ENCODE peak calls at places on chromosomes 4 and X, in four cellular contexts. E, G, L and W are unnamed samples. For H3K27me3, the result is how much of the 10 kb centered on the place peaks cover.

GRCh38 chrX:148956352-148956751 is 455.9 kb downstream of the AFF2 start:
- DNase-seq in E (no peak), G (no peak), L (no peak), W (no peak)

GRCh38 chr4:123246085-123246484 is 150.5 kb upstream of the SPRY1 start:
- DNase-seq in E (no peak), G (no peak), L (no peak), W (no peak)

GRCh38 chr4:72931346-72931745 is 138.2 kb downstream of the COX18 start:
- DNase-seq in E (no peak), G (no peak), L (no peak), W (no peak)

GRCh38 chr4:105613326-105613725 is 60.9 kb downstream of the ARHGEF38 start:
- DNase-seq in E (no peak), G (no peak), L (no peak), W (no peak)

GRCh38 chr4:182175788-182176519 is 67.2 kb upstream of the TENM3 start:
- DNase-seq in E (no peak), G (no peak), L (no peak), W (no peak)

GRCh38 chr4:52100062-52100461 is 49.0 kb downstream of the SPATA18 start:
- DNase-seq in E (no peak), G (no peak), L (no peak), W (no peak)

GRCh38 chr4:65089666-65090065 is 580.6 kb downstream of the EPHA5 start:
- DNase-seq in E (no peak), G (no peak), L (no peak), W (no peak)

GRCh38 chrX:37378399-37378798 is 29.2 kb downstream of the PRRG1 start:
- DNase-seq in E (no peak), G (no peak), L (no peak), W (no peak)

GRCh38 chr4:84568496-84568895 is 14.4 kb upstream of the CDS1 start:
- DNase-seq in E (no peak), G (no peak), L (no peak), W (no peak)

GRCh38 chr4:166282081-166282770 is 409.2 kb downstream of the TLL1 start:
- DNase-seq in E (no peak), G (no peak), L (no peak), W (no peak)

GRCh38 chrX:17608898-17609297 is 128.4 kb upstream of the SCML1 start:
- DNase-seq in E (no peak), G (no peak), L (no peak), W (no peak)

GRCh38 chr4:150176559-150176958 is 98.3 kb downstream of the DCLK2 start:
- DNase-seq in E (no peak), G (no peak), L (no peak), W (no peak)

GRCh38 chr4:7004331-7004730 is 38.8 kb upstream of the TADA2B start:
- DNase-seq in E (no peak), G (peak), L (no peak), W (no peak)

GRCh38 chr4:88320780-88321373 is 36.5 kb upstream of the PPM1K start:
- DNase-seq in E (no peak), G (no peak), L (no peak), W (no peak)

GRCh38 chrX:69262036-69262905 is 97.0 kb upstream of the PJA1 start:
- DNase-seq in E (no peak), G (no peak), L (no peak), W (no peak)

GRCh38 chr4:127781303-127782024 is 658 bp upstream of the HSPA4L start:
- DNase-seq in E (peak), G (peak), L (no peak), W (no peak)

GRCh38 chr4:164648151-164648848 is 105.6 kb upstream of the SMIM31 start:
- DNase-seq in E (no peak), G (no peak), L (no peak), W (no peak)

GRCh38 chr4:26418107-26418506 is 72.2 kb downstream of the CCKAR start:
- DNase-seq in E (no peak), G (no peak), L (no peak), W (no peak)

GRCh38 chr4:40912455-40913055 is 162.8 kb downstream of the NSUN7 start:
- DNase-seq in E (no peak), G (no peak), L (no peak), W (no peak)
- H3K27ac ChIP-seq in E (no peak), G (no peak), L (no peak), W (no peak)

GRCh38 chrX:24718771-24719170 is 25.1 kb downstream of the POLA1 start:
- DNase-seq in E (no peak), G (no peak), L (no peak), W (no peak)

GRCh38 chrX:24720036-24720435 is 26.3 kb downstream of the POLA1 start:
- DNase-seq in E (no peak), G (no peak), L (no peak), W (no peak)
- H3K27me3 ChIP-seq in E (under half), G (under half), L (under half), W (under half)

GRCh38 chr4:83261307-83261706 is 23.3 kb downstream of the COQ2 start:
- DNase-seq in E (no peak), G (no peak), L (no peak), W (no peak)
- H3K27ac ChIP-seq in E (peak), G (no peak), L (no peak), W (no peak)

DNA sequence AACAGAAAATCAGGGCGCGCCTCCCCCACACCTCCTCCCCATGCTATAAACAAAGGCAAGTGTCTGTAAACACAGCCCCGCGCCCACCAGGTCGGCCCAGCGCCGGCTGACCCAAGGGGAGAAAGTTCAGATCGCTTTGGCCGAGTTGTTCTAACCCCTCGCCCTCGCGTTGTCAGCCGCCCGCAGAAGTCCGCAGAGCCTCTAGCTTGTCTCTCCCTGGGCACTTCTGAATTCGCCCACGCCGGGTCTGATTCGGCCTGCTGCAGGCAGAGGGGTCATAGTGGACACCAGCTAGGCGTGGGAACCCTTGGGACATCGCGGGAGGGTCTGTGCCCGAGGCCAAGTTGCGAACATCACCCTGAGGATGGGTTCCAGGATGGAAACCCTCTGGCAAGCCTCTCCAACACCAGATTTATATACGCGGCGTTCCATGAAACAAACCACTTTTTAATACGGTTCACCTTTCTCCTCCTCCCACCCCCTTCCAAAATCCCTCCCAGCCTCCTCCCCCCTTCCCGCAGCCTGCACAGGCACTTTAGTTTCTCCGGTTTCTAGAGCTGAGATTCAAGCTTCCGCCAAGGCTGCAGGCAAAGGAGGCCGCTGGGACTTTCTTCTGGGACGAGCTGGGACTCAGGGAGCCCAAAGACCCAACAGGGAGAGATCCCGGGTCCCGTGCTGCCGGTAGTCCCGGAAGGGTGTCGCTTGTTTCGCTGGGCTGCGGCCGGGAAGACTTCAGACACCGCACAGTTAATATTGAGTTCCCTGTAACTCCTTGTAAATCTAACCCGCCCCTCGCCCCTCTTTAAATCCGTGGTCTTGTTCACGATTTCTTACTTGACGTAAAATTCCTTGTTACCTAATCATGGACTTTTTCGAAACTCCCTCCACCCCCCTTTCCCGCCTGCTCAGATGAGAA is 4.7 kb downstream of the HAND2 start:
- DNase-seq in E (no peak), G (no peak), L (no peak), W (no peak)
- H3K27me3 ChIP-seq in E (half or more), G (under half), L (under half), W (half or more)

GRCh38 chr4:86587016-86587713 is 7.0 kb upstream of the PTPN13 start:
- DNase-seq in E (no peak), G (no peak), L (no peak), W (no peak)
- H3K27ac ChIP-seq in E (no peak), G (peak), L (no peak), W (no peak)

DNA sequence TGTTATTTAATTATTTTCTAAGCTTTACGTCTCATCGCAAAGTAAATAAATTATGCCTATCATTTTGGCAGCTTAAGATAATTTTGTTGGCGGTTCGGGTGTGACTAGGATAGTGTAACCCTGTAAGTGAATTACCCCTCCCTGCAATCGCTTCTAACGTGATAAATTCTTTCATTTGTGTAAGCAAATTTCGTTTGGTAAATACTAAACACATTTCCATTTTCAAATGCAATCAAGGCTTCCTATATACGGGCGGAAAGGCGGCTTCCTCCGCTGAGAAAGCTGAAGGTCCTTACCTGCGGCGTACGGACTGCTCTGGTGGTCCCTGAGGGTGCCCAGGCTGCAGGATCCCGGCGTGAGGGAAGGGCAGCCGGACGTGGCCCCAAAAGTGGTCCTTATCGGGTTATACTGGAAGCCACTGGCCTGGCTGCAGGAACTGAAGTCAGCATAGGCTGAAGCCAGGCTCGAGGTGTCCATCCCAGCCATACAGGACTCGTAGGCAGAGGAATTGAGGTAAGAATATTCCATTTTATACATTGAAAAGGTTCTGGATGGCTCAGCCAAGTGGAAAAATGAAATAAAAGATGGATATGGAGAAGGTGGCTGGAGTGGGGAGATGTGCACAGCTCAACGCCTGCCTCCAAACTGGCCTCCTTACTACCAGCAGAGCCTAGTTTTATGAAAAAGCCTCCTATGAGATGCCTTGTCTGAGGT is at the start of gene PHOX2B:
- DNase-seq in E (no peak), G (no peak), L (no peak), W (no peak)
- H3K27me3 ChIP-seq in E (half or more), G (under half), L (under half), W (under half)

GRCh38 chr4:41839945-41840854 is 91.7 kb upstream of the PHOX2B start:
- DNase-seq in E (no peak), G (no peak), L (no peak), W (no peak)
- H3K27ac ChIP-seq in E (no peak), G (no peak), L (no peak), W (no peak)

GRCh38 chrX:142204522-142205433 is at the start of gene MAGEC2:
- DNase-seq in E (no peak), G (no peak), L (no peak), W (no peak)

DNA sequence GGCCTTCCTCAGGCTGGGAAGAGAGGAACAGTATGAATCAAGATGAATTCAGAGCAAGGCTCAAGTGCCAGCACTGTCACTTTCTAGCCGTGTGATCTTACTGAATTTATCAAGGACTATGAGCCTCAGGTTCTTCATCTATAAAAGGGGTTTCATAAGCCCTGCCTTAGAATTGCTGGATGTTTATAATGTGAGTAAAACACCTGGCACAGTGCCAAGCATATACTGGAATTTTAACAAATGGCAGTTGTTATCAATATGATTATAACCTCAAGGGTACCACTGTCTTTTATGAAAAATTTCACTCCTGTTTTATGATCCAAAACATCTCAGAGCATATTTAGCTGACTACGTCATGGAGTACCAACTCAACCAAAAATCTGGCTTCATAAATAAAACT is 4.0 kb downstream of the MAGEC2 start:
- DNase-seq in E (no peak), G (no peak), L (no peak), W (no peak)
- H3K27me3 ChIP-seq in E (under half), G (under half), L (under half), W (under half)

GRCh38 chr4:2891294-2891693 is 47.6 kb downstream of the ADD1 start:
- DNase-seq in E (no peak), G (no peak), L (no peak), W (no peak)
- H3K27ac ChIP-seq in E (peak), G (no peak), L (no peak), W (no peak)

GRCh38 chr4:1150875-1151274 is 21.5 kb downstream of the SPON2 start:
- DNase-seq in E (no peak), G (no peak), L (no peak), W (no peak)
- H3K27me3 ChIP-seq in E (under half), G (under half), L (under half), W (under half)